ENCODE peak calls at places on chromosomes 13 and 19, in five cellular contexts. P is GM23248, C is heart left ventricle, N is psoas muscle, S is astrocyte. K is an unnamed sample. For H3K4me1, the result is how much of the 10 kb centered on the place peaks cover.

GRCh38 chr13:44030615-44031014 is 150.9 kb downstream of the LACC1 start:
- DNase-seq in P (no peak), N (peak), S (no peak), C (no peak), K (no peak)

GRCh38 chr13:32471187-32471922 is 43.4 kb upstream of the N4BP2L1 start:
- DNase-seq in P (peak), S (peak), N (peak), C (no peak), K (no peak)

GRCh38 chr19:10230904-10231623 is at the start of gene S1PR2:
- DNase-seq in C (peak), N (peak), P (peak), S (no peak), K (peak)

GRCh38 chr19:52917531-52917930 is 5.7 kb downstream of the ZNF888 start:
- DNase-seq in N (no peak), S (no peak), C (no peak), P (no peak), K (peak)

GRCh38 chr13:35888327-35888940 is 242.7 kb downstream of the DCLK1 start:
- DNase-seq in N (no peak), P (no peak), C (no peak), S (peak), K (no peak)

GRCh38 chr19:17244618-17245534 is 843 bp downstream of the NR2F6 start:
- DNase-seq in P (peak), S (no peak), C (peak), N (no peak), K (no peak)

GRCh38 chr19:37074819-37075362 is 3.3 kb upstream of the ZNF420 start:
- DNase-seq in C (no peak), S (no peak), N (no peak), P (no peak), K (no peak)

GRCh38 chr13:82963466-82963865 is 918.8 kb downstream of the SLITRK1 start:
- DNase-seq in C (no peak), S (peak), N (no peak), P (no peak), K (no peak)

GRCh38 chr19:50896591-50897190 is 14.5 kb downstream of the KLK4 start:
- DNase-seq in S (peak), N (no peak), P (peak), C (no peak), K (peak)

GRCh38 chr13:38415233-38415632 is 65.6 kb downstream of the UFM1 start:
- DNase-seq in P (no peak), S (no peak), N (no peak), C (no peak), K (no peak)

GRCh38 chr19:50358483-50359431 is 6.7 kb downstream of the NAPSA start:
- DNase-seq in C (peak), P (peak), S (no peak), N (peak), K (peak)

GRCh38 chr19:48799358-48800300 is 11.2 kb downstream of the BCAT2 start:
- DNase-seq in C (no peak), P (no peak), N (no peak), S (no peak), K (no peak)

GRCh38 chr13:32528358-32528757 is 10.2 kb downstream of the N4BP2L2 start:
- DNase-seq in C (no peak), N (no peak), S (peak), P (peak), K (no peak)

GRCh38 chr19:6242677-6243076 is 37.1 kb downstream of the MLLT1 start:
- DNase-seq in N (no peak), P (no peak), S (no peak), C (no peak), K (no peak)

GRCh38 chr13:91699863-91700262 is 301.4 kb downstream of the GPC5 start:
- DNase-seq in S (no peak), N (no peak), C (no peak), P (no peak), K (no peak)

GRCh38 chr13:51793570-51794273 is 10.2 kb downstream of the DHRS12 start:
- DNase-seq in S (peak), C (no peak), N (no peak), P (peak), K (no peak)

GRCh38 chr13:36332986-36333385 is 13.2 kb downstream of the SPART start:
- DNase-seq in P (peak), S (no peak), N (no peak), C (no peak), K (no peak)

GRCh38 chr19:49921871-49922755 is 6.9 kb upstream of the ATF5 start:
- DNase-seq in S (peak), N (no peak), P (peak), C (no peak), K (no peak)

GRCh38 chr13:75679459-75679858 is 43.3 kb downstream of the LMO7 start:
- DNase-seq in S (no peak), P (no peak), C (no peak), N (no peak), K (no peak)

DNA sequence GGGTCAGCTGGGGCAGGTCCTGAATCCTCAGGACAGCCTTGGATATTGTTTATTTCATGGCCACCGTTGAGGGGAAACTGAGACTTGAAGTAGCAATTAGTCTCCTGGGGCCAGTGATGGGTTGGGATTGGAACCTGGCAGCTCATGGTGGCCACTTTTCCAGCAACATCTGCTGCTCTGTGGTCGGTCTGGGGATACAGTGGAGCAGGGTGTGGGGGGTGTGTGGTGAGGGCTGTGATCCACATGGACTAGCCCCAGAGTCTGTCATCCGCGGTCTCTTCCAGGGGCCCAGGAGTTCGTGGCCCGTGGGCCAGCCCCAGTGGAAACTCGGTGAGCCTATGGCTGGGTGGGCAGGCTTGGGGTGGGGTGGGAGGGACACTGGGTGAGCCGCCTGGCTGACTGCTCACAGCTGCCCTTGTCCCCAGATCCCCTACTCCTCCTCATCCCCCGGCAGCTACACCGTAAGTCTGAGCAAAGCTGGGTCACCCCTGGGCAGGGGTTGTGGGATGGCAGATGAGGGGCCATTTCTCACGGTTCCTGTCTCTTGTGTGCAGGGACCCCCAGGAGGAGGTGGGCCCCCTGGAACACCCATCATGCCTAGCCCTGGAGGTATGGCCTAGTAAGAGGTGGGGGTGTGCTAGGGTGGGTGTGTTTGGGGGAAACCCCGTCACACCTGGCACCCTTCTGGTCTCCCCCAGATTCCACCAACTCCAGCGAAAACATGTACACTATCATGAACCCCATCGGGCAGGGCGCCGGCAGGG is 5.5 kb downstream of the ISYNA1 start:
- DNase-seq in P (no peak), S (no peak), N (no peak), C (no peak), K (no peak)
- H3K4me1 ChIP-seq in P (under half), S (under half), N (under half), C (half or more), K (under half)

GRCh38 chr19:12788025-12788681 is 3.1 kb upstream of the JUNB start:
- DNase-seq in S (no peak), P (peak), C (no peak), N (no peak), K (no peak)
- H3K4me3 ChIP-seq in S (no peak), P (peak), C (no peak), N (peak), K (peak)

GRCh38 chr19:35565016-35565856 is 1.8 kb upstream of the ATP4A start:
- DNase-seq in N (no peak), C (no peak), S (no peak), P (no peak), K (no peak)

GRCh38 chr19:35563207-35563829 is at the start of gene ATP4A:
- DNase-seq in N (no peak), S (no peak), P (no peak), C (no peak), K (no peak)

GRCh38 chr19:35562776-35563175 is 682 bp downstream of the ATP4A start:
- DNase-seq in S (no peak), N (no peak), P (no peak), C (no peak), K (no peak)

GRCh38 chr19:35569281-35569781 is 5.9 kb upstream of the ATP4A start:
- DNase-seq in P (no peak), C (no peak), N (peak), S (no peak), K (no peak)

DNA sequence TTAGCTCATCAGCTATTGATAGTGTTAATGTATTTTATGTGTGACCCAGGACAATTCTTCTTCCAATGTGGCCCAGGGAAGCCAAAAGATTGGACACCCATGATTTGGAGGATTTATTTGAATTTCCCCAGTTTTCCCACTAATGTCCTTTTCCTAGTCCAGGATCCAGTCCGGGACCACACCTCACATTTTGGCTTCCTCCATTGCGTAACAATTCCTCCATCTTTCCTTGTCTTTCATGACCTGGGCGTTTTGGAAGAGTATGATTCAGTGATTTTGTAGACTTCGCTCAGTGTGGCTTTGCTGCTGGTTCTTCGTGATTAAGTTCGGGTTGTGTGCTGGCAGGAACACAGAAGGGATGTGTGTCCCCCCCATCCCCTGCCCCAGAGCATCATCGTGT is 3.3 kb upstream of the ATP4A start:
- DNase-seq in N (no peak), S (no peak), P (no peak), C (no peak), K (no peak)
- H3K4me1 ChIP-seq in N (under half), S (under half), P (under half), C (under half), K (under half)

GRCh38 chr19:13396256-13397080 is 109.8 kb downstream of the CACNA1A start:
- DNase-seq in N (peak), C (no peak), S (peak), P (peak), K (peak)
- H3K4me3 ChIP-seq in N (no peak), C (no peak), S (no peak), P (no peak), K (no peak)

K was measured in tibial artery.